ENCODE peak calls at places on chromosomes 13 and 19, in nine cellular contexts. P, B, G, D, M, F, U, Z and I are unnamed samples.

GRCh38 chr19:10682397-10683063 is 18.7 kb upstream of the QTRT1 start:
- DNase-seq in M (no peak), Z (no peak), P (no peak), B (no peak), G (no peak), D (no peak), U (no peak), F (no peak), I (no peak)

GRCh38 chr19:24000656-24001055 is 86.0 kb downstream of the ZNF726 start:
- DNase-seq in F (no peak), Z (no peak), G (no peak), B (no peak), P (no peak), U (no peak), D (no peak), M (no peak), I (no peak)

GRCh38 chr13:50928609-50929274 is 19.2 kb downstream of the RNASEH2B start:
- DNase-seq in F (no peak), M (no peak), P (no peak), G (no peak), U (no peak), D (no peak), B (no peak), Z (no peak), I (no peak)

GRCh38 chr19:4257025-4257424 is 10.1 kb downstream of the YJU2 start:
- DNase-seq in B (no peak), F (no peak), G (no peak), Z (no peak), D (no peak), M (no peak), P (no peak), U (no peak), I (no peak)

GRCh38 chr13:42066542-42066941 is 18.1 kb downstream of the DGKH start:
- DNase-seq in F (no peak), Z (no peak), M (no peak), B (peak), G (no peak), U (peak), P (no peak), D (no peak), I (no peak)

GRCh38 chr19:48368942-48369341 is 4.8 kb downstream of the SYNGR4 start:
- DNase-seq in M (no peak), D (no peak), U (no peak), F (no peak), G (no peak), P (peak), B (no peak), Z (no peak), I (no peak)

GRCh38 chr13:105904034-105904742 is 631.3 kb downstream of the EFNB2 start:
- DNase-seq in M (no peak), P (no peak), D (no peak), F (no peak), B (no peak), Z (no peak), G (no peak), U (no peak), I (no peak)

GRCh38 chr13:75375329-75375728 is 106.6 kb downstream of the TBC1D4 start:
- DNase-seq in P (no peak), U (no peak), B (no peak), Z (no peak), M (no peak), G (no peak), D (no peak), F (no peak), I (no peak)